ENCODE peak calls at places on chromosomes 12 and 14, in eight cellular contexts. Y is kidney tubule cell; J is stimulated activated CD4-positive, alpha-beta T cell treated with anti-CD3 and anti-CD28 coated beads, Interleukin-1b, Interleukin-23, amount 100 ng/mL, for 24 hours; Z is choroid plexus epithelial cell; M is stimulated activated naive CD8-positive, alpha-beta T cell treated with anti-CD3 and anti-CD28 coated beads, Interleukin-15, Interleukin-2, amounts not matched to agents 100 U/mL and 50 U/mL, for 24 hours; U is NCI-H2227 treated with DMSO at 0.1 percent for 48 hours; F is caudate nucleus; V is neural progenitor cell. T is an unnamed sample.

GRCh38 chr14:102498678-102499265 is 10.8 kb downstream of the ANKRD9 start:
- DNase-seq in Y (no peak), J (no peak), Z (no peak), M (no peak), U (no peak), F (no peak), V (no peak), T (no peak)

GRCh38 chr12:118136559-118137003 is 657 bp downstream of the PEBP1 start:
- DNase-seq in Y (peak; percentile 53), J (peak; percentile 10), Z (peak; percentile 34), M (peak; percentile 54), U (no peak), F (peak; percentile 40), V (peak; percentile 68), T (peak; percentile 46)

GRCh38 chr12:49089831-49090773 is 4.5 kb downstream of the DHH start:
- DNase-seq in Y (peak; percentile 35), J (no peak), Z (peak; percentile 54), M (peak; percentile 50), U (peak; percentile 24), F (no peak), V (peak; percentile 74), T (no peak)

GRCh38 chr14:48963231-48963630 is 622.9 kb downstream of the RPS29 start:
- DNase-seq in Y (no peak), J (no peak), Z (no peak), M (no peak), U (no peak), F (no peak), V (no peak), T (peak; percentile 12)

GRCh38 chr12:57845478-57846284 is 848 bp downstream of the CTDSP2 start:
- DNase-seq in Y (peak; percentile 63), J (no peak), Z (peak; percentile 41), M (peak; percentile 78), U (no peak), F (peak; percentile 88), V (peak; percentile 83), T (peak; percentile 73)

GRCh38 chr12:68835333-68835908 is 27.4 kb downstream of the MDM2 start:
- DNase-seq in Y (no peak), J (no peak), Z (no peak), M (no peak), U (no peak), F (no peak), V (peak; percentile 15), T (no peak)

GRCh38 chr14:51501746-51502145 is 150.0 kb upstream of the FRMD6 start:
- DNase-seq in Y (no peak), J (no peak), Z (no peak), M (no peak), U (no peak), F (no peak), V (no peak), T (no peak)

GRCh38 chr12:104485651-104486341 is 29.0 kb downstream of the CHST11 start:
- DNase-seq in Y (no peak), J (no peak), Z (no peak), M (peak; percentile 50), U (no peak), F (no peak), V (no peak), T (no peak)

GRCh38 chr12:93668919-93669418 is 8.2 kb upstream of the CRADD start:
- DNase-seq in Y (peak; percentile 63), J (no peak), Z (no peak), M (no peak), U (no peak), F (no peak), V (no peak), T (no peak)

GRCh38 chr12:50344245-50344644 is 52.2 kb downstream of the FAM186A start:
- DNase-seq in Y (no peak), J (no peak), Z (no peak), M (no peak), U (no peak), F (no peak), V (no peak), T (no peak)

GRCh38 chr14:55841625-55842024 is 261.6 kb downstream of the KTN1 start:
- DNase-seq in Y (no peak), J (no peak), Z (no peak), M (no peak), U (no peak), F (no peak), V (no peak), T (no peak)

GRCh38 chr14:26527095-26527494 is 70.7 kb downstream of the NOVA1 start:
- DNase-seq in Y (peak; percentile 93), J (no peak), Z (no peak), M (no peak), U (no peak), F (no peak), V (no peak), T (no peak)

GRCh38 chr12:91818236-91819131 is 327.2 kb downstream of the BTG1 start:
- DNase-seq in Y (peak; percentile 38), J (no peak), Z (no peak), M (no peak), U (no peak), F (no peak), V (peak; percentile 5), T (no peak)

GRCh38 chr14:60163741-60164140 is 1.5 kb downstream of the DHRS7 start:
- DNase-seq in Y (no peak), J (no peak), Z (no peak), M (no peak), U (no peak), F (no peak), V (peak; percentile 44), T (no peak)

GRCh38 chr12:89951694-89952060 is 243.0 kb upstream of the ATP2B1 start:
- DNase-seq in Y (peak; percentile 29), J (no peak), Z (no peak), M (no peak), U (no peak), F (no peak), V (no peak), T (no peak)

GRCh38 chr12:11202811-11203210 is 16.1 kb upstream of the TAS2R42 start:
- DNase-seq in Y (no peak), J (no peak), Z (peak; percentile 14), M (no peak), U (no peak), F (no peak), V (no peak), T (no peak)

GRCh38 chr12:48826209-48826855 is 8.0 kb downstream of the CACNB3 start:
- DNase-seq in Y (peak; percentile 75), J (no peak), Z (no peak), M (no peak), U (no peak), F (no peak), V (no peak), T (no peak)

GRCh38 chr14:98928418-98928817 is 343.6 kb downstream of the BCL11B start:
- DNase-seq in Y (no peak), J (no peak), Z (no peak), M (no peak), U (no peak), F (no peak), V (no peak), T (no peak)

GRCh38 chr14:25050494-25051170 is 685 bp upstream of the STXBP6 start:
- DNase-seq in Y (peak; percentile 46), J (no peak), Z (peak; percentile 66), M (no peak), U (peak; percentile 20), F (peak; percentile 52), V (peak; percentile 57), T (no peak)